ENCODE peak calls at places on chromosomes 12 and 14, in seven cellular contexts. One of them, this sample, is unnamed.

GRCh38 chr14:75803768-75804167 is 142.7 kb downstream of the TTLL5 start:
- DNase-seq in GM12865: no peak
- DNase-seq in fibroblast of mammary gland: no peak
- DNase-seq in IMR-90: no peak
- DNase-seq in foreskin fibroblast: no peak
- DNase-seq in brain microvascular endothelial cell: no peak
- DNase-seq in WERI-Rb-1: no peak
- DNase-seq in this sample: peak

GRCh38 chr14:51006781-51007211 is 62.5 kb upstream of the PYGL start:
- DNase-seq in GM12865: no peak
- DNase-seq in fibroblast of mammary gland: peak
- DNase-seq in IMR-90: peak
- DNase-seq in foreskin fibroblast: peak
- DNase-seq in brain microvascular endothelial cell: no peak
- DNase-seq in WERI-Rb-1: peak
- DNase-seq in this sample: peak

GRCh38 chr12:14366211-14366762 is 805 bp downstream of the ATF7IP start:
- DNase-seq in GM12865: peak
- DNase-seq in fibroblast of mammary gland: peak
- DNase-seq in IMR-90: peak
- DNase-seq in foreskin fibroblast: peak
- DNase-seq in brain microvascular endothelial cell: no peak
- DNase-seq in WERI-Rb-1: no peak
- DNase-seq in this sample: no peak

GRCh38 chr12:75859868-75860267 is 171.7 kb downstream of the PHLDA1 start:
- DNase-seq in GM12865: no peak
- DNase-seq in fibroblast of mammary gland: peak
- DNase-seq in IMR-90: peak
- DNase-seq in foreskin fibroblast: peak
- DNase-seq in brain microvascular endothelial cell: no peak
- DNase-seq in WERI-Rb-1: no peak
- DNase-seq in this sample: no peak

GRCh38 chr12:101948365-101948764 is 71.0 kb downstream of the DRAM1 start:
- DNase-seq in GM12865: no peak
- DNase-seq in fibroblast of mammary gland: no peak
- DNase-seq in IMR-90: no peak
- DNase-seq in foreskin fibroblast: no peak
- DNase-seq in brain microvascular endothelial cell: no peak
- DNase-seq in WERI-Rb-1: no peak
- DNase-seq in this sample: no peak

GRCh38 chr12:94873368-94874085 is 130.0 kb downstream of the NDUFA12 start:
- DNase-seq in GM12865: peak
- DNase-seq in fibroblast of mammary gland: no peak
- DNase-seq in IMR-90: no peak
- DNase-seq in foreskin fibroblast: peak
- DNase-seq in brain microvascular endothelial cell: no peak
- DNase-seq in WERI-Rb-1: peak
- DNase-seq in this sample: no peak

GRCh38 chr12:79690606-79691298 is at the start of gene PAWR:
- DNase-seq in GM12865: peak
- DNase-seq in fibroblast of mammary gland: peak
- DNase-seq in IMR-90: peak
- DNase-seq in foreskin fibroblast: peak
- DNase-seq in brain microvascular endothelial cell: peak
- DNase-seq in WERI-Rb-1: peak
- DNase-seq in this sample: peak

GRCh38 chr12:402127-402456 is 648 bp downstream of the CCDC77 start:
- DNase-seq in GM12865: peak
- DNase-seq in fibroblast of mammary gland: peak
- DNase-seq in IMR-90: peak
- DNase-seq in foreskin fibroblast: peak
- DNase-seq in brain microvascular endothelial cell: peak
- DNase-seq in WERI-Rb-1: peak
- DNase-seq in this sample: no peak

GRCh38 chr12:122836027-122836921 is 1.0 kb downstream of the HIP1R start:
- DNase-seq in GM12865: peak
- DNase-seq in fibroblast of mammary gland: peak
- DNase-seq in IMR-90: peak
- DNase-seq in foreskin fibroblast: peak
- DNase-seq in brain microvascular endothelial cell: no peak
- DNase-seq in WERI-Rb-1: no peak
- DNase-seq in this sample: no peak

GRCh38 chr12:80821513-80822000 is 104.8 kb downstream of the MYF5 start:
- DNase-seq in GM12865: no peak
- DNase-seq in fibroblast of mammary gland: no peak
- DNase-seq in IMR-90: no peak
- DNase-seq in foreskin fibroblast: no peak
- DNase-seq in brain microvascular endothelial cell: no peak
- DNase-seq in WERI-Rb-1: no peak
- DNase-seq in this sample: no peak

GRCh38 chr12:85029456-85029855 is 6.6 kb downstream of the TSPAN19 start:
- DNase-seq in GM12865: peak
- DNase-seq in fibroblast of mammary gland: peak
- DNase-seq in IMR-90: peak
- DNase-seq in foreskin fibroblast: peak
- DNase-seq in brain microvascular endothelial cell: no peak
- DNase-seq in WERI-Rb-1: no peak
- DNase-seq in this sample: peak

GRCh38 chr14:90969493-90970166 is 90.8 kb downstream of the RPS6KA5 start:
- DNase-seq in GM12865: peak
- DNase-seq in fibroblast of mammary gland: peak
- DNase-seq in IMR-90: no peak
- DNase-seq in foreskin fibroblast: no peak
- DNase-seq in brain microvascular endothelial cell: no peak
- DNase-seq in WERI-Rb-1: no peak
- DNase-seq in this sample: no peak

GRCh38 chr12:10226740-10227139 is 14.1 kb downstream of the GABARAPL1 start:
- DNase-seq in GM12865: no peak
- DNase-seq in fibroblast of mammary gland: no peak
- DNase-seq in IMR-90: no peak
- DNase-seq in foreskin fibroblast: peak
- DNase-seq in brain microvascular endothelial cell: no peak
- DNase-seq in WERI-Rb-1: no peak
- DNase-seq in this sample: no peak

GRCh38 chr14:49924852-49925251 is 32.0 kb downstream of the ARF6 start:
- DNase-seq in GM12865: peak
- DNase-seq in fibroblast of mammary gland: no peak
- DNase-seq in IMR-90: no peak
- DNase-seq in foreskin fibroblast: no peak
- DNase-seq in brain microvascular endothelial cell: no peak
- DNase-seq in WERI-Rb-1: no peak
- DNase-seq in this sample: no peak

GRCh38 chr12:114671664-114672476 is 12.1 kb downstream of the TBX3 start:
- DNase-seq in GM12865: no peak
- DNase-seq in fibroblast of mammary gland: no peak
- DNase-seq in IMR-90: peak
- DNase-seq in foreskin fibroblast: peak
- DNase-seq in brain microvascular endothelial cell: no peak
- DNase-seq in WERI-Rb-1: no peak
- DNase-seq in this sample: no peak

GRCh38 chr12:52132754-52133161 is 53.3 kb downstream of the SMIM41 start:
- DNase-seq in GM12865: no peak
- DNase-seq in fibroblast of mammary gland: peak
- DNase-seq in IMR-90: no peak
- DNase-seq in foreskin fibroblast: peak
- DNase-seq in brain microvascular endothelial cell: no peak
- DNase-seq in WERI-Rb-1: no peak
- DNase-seq in this sample: no peak

GRCh38 chr12:7131502-7131866 is 1.3 kb downstream of the CLSTN3 start:
- DNase-seq in GM12865: peak
- DNase-seq in fibroblast of mammary gland: no peak
- DNase-seq in IMR-90: no peak
- DNase-seq in foreskin fibroblast: no peak
- DNase-seq in brain microvascular endothelial cell: no peak
- DNase-seq in WERI-Rb-1: no peak
- DNase-seq in this sample: no peak

GRCh38 chr14:58639842-58640484 is 2.2 kb downstream of the DACT1 start:
- DNase-seq in GM12865: peak
- DNase-seq in fibroblast of mammary gland: peak
- DNase-seq in IMR-90: peak
- DNase-seq in foreskin fibroblast: peak
- DNase-seq in brain microvascular endothelial cell: peak
- DNase-seq in WERI-Rb-1: peak
- DNase-seq in this sample: peak

GRCh38 chr12:1911598-1912575 is 6.6 kb downstream of the CACNA2D4 start:
- DNase-seq in GM12865: no peak
- DNase-seq in fibroblast of mammary gland: no peak
- DNase-seq in IMR-90: no peak
- DNase-seq in foreskin fibroblast: no peak
- DNase-seq in brain microvascular endothelial cell: no peak
- DNase-seq in WERI-Rb-1: no peak
- DNase-seq in this sample: no peak

GRCh38 chr12:109388167-109388563 is 40.5 kb downstream of the MYO1H start:
- DNase-seq in GM12865: no peak
- DNase-seq in fibroblast of mammary gland: no peak
- DNase-seq in IMR-90: no peak
- DNase-seq in foreskin fibroblast: no peak
- DNase-seq in brain microvascular endothelial cell: no peak
- DNase-seq in WERI-Rb-1: no peak
- DNase-seq in this sample: no peak

GRCh38 chr14:101083564-101084435 is 180.3 kb upstream of the RTL1 start:
- DNase-seq in GM12865: no peak
- DNase-seq in fibroblast of mammary gland: no peak
- DNase-seq in IMR-90: no peak
- DNase-seq in foreskin fibroblast: no peak
- DNase-seq in brain microvascular endothelial cell: no peak
- DNase-seq in WERI-Rb-1: peak
- DNase-seq in this sample: no peak
- TF ChIP-seq CTCF in GM12865: peak
- TF ChIP-seq CTCF in fibroblast of mammary gland: peak
- TF ChIP-seq CTCF in IMR-90: peak
- TF ChIP-seq CTCF in foreskin fibroblast: no peak
- TF ChIP-seq CTCF in brain microvascular endothelial cell: peak
- TF ChIP-seq CTCF in WERI-Rb-1: peak
- TF ChIP-seq CTCF in this sample: no peak

GRCh38 chr12:49624919-49625577 is 1.7 kb downstream of the PRPF40B start:
- DNase-seq in GM12865: no peak
- DNase-seq in fibroblast of mammary gland: peak
- DNase-seq in IMR-90: peak
- DNase-seq in foreskin fibroblast: peak
- DNase-seq in brain microvascular endothelial cell: no peak
- DNase-seq in WERI-Rb-1: no peak
- DNase-seq in this sample: peak

GRCh38 chr12:49619286-49619685 is 4.1 kb upstream of the PRPF40B start:
- DNase-seq in GM12865: no peak
- DNase-seq in fibroblast of mammary gland: no peak
- DNase-seq in IMR-90: peak
- DNase-seq in foreskin fibroblast: peak
- DNase-seq in brain microvascular endothelial cell: no peak
- DNase-seq in WERI-Rb-1: no peak
- DNase-seq in this sample: no peak

GRCh38 chr12:49623142-49623899 is at the start of gene PRPF40B:
- DNase-seq in GM12865: peak
- DNase-seq in fibroblast of mammary gland: peak
- DNase-seq in IMR-90: peak
- DNase-seq in foreskin fibroblast: peak
- DNase-seq in brain microvascular endothelial cell: peak
- DNase-seq in WERI-Rb-1: peak
- DNase-seq in this sample: peak

GRCh38 chr12:49621651-49622500 is 1.5 kb upstream of the PRPF40B start:
- DNase-seq in GM12865: no peak
- DNase-seq in fibroblast of mammary gland: no peak
- DNase-seq in IMR-90: no peak
- DNase-seq in foreskin fibroblast: peak
- DNase-seq in brain microvascular endothelial cell: no peak
- DNase-seq in WERI-Rb-1: no peak
- DNase-seq in this sample: no peak

GRCh38 chr12:49622501-49623141 is 740 bp upstream of the PRPF40B start:
- DNase-seq in GM12865: peak
- DNase-seq in fibroblast of mammary gland: peak
- DNase-seq in IMR-90: peak
- DNase-seq in foreskin fibroblast: no peak
- DNase-seq in brain microvascular endothelial cell: no peak
- DNase-seq in WERI-Rb-1: no peak
- DNase-seq in this sample: peak
- H3K4me3 ChIP-seq in GM12865: peak
- H3K4me3 ChIP-seq in fibroblast of mammary gland: peak
- H3K4me3 ChIP-seq in IMR-90: peak
- H3K4me3 ChIP-seq in foreskin fibroblast: peak
- H3K4me3 ChIP-seq in brain microvascular endothelial cell: peak
- H3K4me3 ChIP-seq in WERI-Rb-1: peak
- H3K4me3 ChIP-seq in this sample: peak

GRCh38 chr14:65500075-65500474 is 87.5 kb downstream of the FUT8 start:
- DNase-seq in GM12865: no peak
- DNase-seq in fibroblast of mammary gland: no peak
- DNase-seq in IMR-90: no peak
- DNase-seq in foreskin fibroblast: no peak
- DNase-seq in brain microvascular endothelial cell: no peak
- DNase-seq in WERI-Rb-1: no peak
- DNase-seq in this sample: no peak

GRCh38 chr14:65502676-65503124 is 90.2 kb downstream of the FUT8 start:
- DNase-seq in GM12865: peak
- DNase-seq in fibroblast of mammary gland: peak
- DNase-seq in IMR-90: peak
- DNase-seq in foreskin fibroblast: peak
- DNase-seq in brain microvascular endothelial cell: peak
- DNase-seq in WERI-Rb-1: no peak
- DNase-seq in this sample: peak

GRCh38 chr14:65499138-65499537 is 86.6 kb downstream of the FUT8 start:
- DNase-seq in GM12865: no peak
- DNase-seq in fibroblast of mammary gland: no peak
- DNase-seq in IMR-90: no peak
- DNase-seq in foreskin fibroblast: no peak
- DNase-seq in brain microvascular endothelial cell: no peak
- DNase-seq in WERI-Rb-1: no peak
- DNase-seq in this sample: no peak

GRCh38 chr14:65496178-65496993 is 83.9 kb downstream of the FUT8 start:
- DNase-seq in GM12865: peak
- DNase-seq in fibroblast of mammary gland: peak
- DNase-seq in IMR-90: peak
- DNase-seq in foreskin fibroblast: no peak
- DNase-seq in brain microvascular endothelial cell: no peak
- DNase-seq in WERI-Rb-1: no peak
- DNase-seq in this sample: no peak

GRCh38 chr14:65501328-65501727 is 88.8 kb downstream of the FUT8 start:
- DNase-seq in GM12865: peak
- DNase-seq in fibroblast of mammary gland: no peak
- DNase-seq in IMR-90: no peak
- DNase-seq in foreskin fibroblast: peak
- DNase-seq in brain microvascular endothelial cell: no peak
- DNase-seq in WERI-Rb-1: no peak
- DNase-seq in this sample: no peak
- TF ChIP-seq CTCF in GM12865: no peak
- TF ChIP-seq CTCF in fibroblast of mammary gland: peak
- TF ChIP-seq CTCF in IMR-90: no peak
- TF ChIP-seq CTCF in foreskin fibroblast: no peak
- TF ChIP-seq CTCF in brain microvascular endothelial cell: peak
- TF ChIP-seq CTCF in WERI-Rb-1: no peak
- TF ChIP-seq CTCF in this sample: peak

DNA sequence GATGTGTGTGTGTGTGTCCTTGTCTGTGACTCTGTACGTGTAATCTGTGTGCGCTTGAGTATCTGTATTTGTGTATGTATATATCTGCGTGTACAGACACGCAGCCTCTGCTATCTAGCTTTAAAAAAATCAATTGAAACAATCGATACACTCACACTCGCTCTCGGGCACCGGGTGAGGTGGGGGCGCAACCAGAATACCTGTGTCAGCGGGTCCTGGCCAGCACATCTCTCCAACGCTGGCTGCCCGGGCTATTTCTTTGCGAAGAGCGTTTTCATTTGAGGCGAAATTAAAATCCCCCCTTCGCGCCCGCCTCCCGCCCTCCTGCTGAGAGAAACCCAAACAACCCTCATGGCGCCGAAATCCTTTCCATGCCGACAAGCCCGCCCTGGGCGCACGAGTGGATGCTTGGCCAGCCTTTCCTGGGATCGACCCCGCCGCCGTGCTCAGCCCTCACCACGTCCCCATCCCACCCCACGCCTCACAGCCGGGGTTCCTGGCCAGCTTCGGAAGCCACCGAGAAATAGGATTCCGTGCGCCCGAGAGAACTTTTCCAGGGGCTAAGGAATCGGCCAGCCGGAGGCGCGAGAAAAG is 1.2 kb downstream of the ZDHHC22 start:
- DNase-seq in GM12865: no peak
- DNase-seq in fibroblast of mammary gland: no peak
- DNase-seq in IMR-90: no peak
- DNase-seq in foreskin fibroblast: peak
- DNase-seq in brain microvascular endothelial cell: no peak
- DNase-seq in WERI-Rb-1: peak
- DNase-seq in this sample: no peak
- H3K4me3 ChIP-seq in GM12865: no peak
- H3K4me3 ChIP-seq in fibroblast of mammary gland: no peak
- H3K4me3 ChIP-seq in IMR-90: no peak
- H3K4me3 ChIP-seq in foreskin fibroblast: no peak
- H3K4me3 ChIP-seq in brain microvascular endothelial cell: peak
- H3K4me3 ChIP-seq in WERI-Rb-1: peak
- H3K4me3 ChIP-seq in this sample: peak